ENCODE peak calls at places on chromosome 20, in five cellular contexts. P is SK-N-SH, H is GM12878, Q is K562, M is HepG2. Y is an unnamed sample.

GRCh38 chr20:17854307-17854903 is 114.2 kb downstream of the SNX5 start:
- DNase-seq in P (peak; percentile 72), H (no peak), Q (no peak), M (peak; percentile 82), Y (peak; percentile 50)

GRCh38 chr20:28562510-28562898 is 2695.0 kb upstream of the DEFB115 start:
- DNase-seq in P (no peak), H (no peak), Q (peak; percentile 6), M (no peak), Y (no peak)

GRCh38 chr20:36101201-36101600 is 53.3 kb upstream of the EPB41L1 start:
- DNase-seq in P (no peak), H (no peak), Q (no peak), M (no peak), Y (no peak)

GRCh38 chr20:10846831-10847230 is 173.0 kb upstream of the JAG1 start:
- DNase-seq in P (no peak), H (no peak), Q (no peak), M (no peak), Y (no peak)

GRCh38 chr20:50260480-50261221 is 70.0 kb downstream of the CEBPB start:
- DNase-seq in P (no peak), H (no peak), Q (peak; percentile 33), M (no peak), Y (no peak)

GRCh38 chr20:47872341-47872740 is 87.1 kb upstream of the SULF2 start:
- DNase-seq in P (no peak), H (no peak), Q (no peak), M (no peak), Y (no peak)

GRCh38 chr20:10558635-10559187 is 115.1 kb downstream of the JAG1 start:
- DNase-seq in P (no peak), H (peak; percentile 84), Q (no peak), M (no peak), Y (no peak)

GRCh38 chr20:18156045-18156444 is 18.4 kb downstream of the KAT14 start:
- DNase-seq in P (no peak), H (no peak), Q (no peak), M (no peak), Y (no peak)

GRCh38 chr20:26209171-26209941 is 512.7 kb upstream of the ZNF337 start:
- DNase-seq in P (peak; percentile 14), H (no peak), Q (no peak), M (no peak), Y (no peak)

GRCh38 chr20:1841554-1842140 is 53.6 kb upstream of the SIRPA start:
- DNase-seq in P (no peak), H (no peak), Q (no peak), M (no peak), Y (no peak)

GRCh38 chr20:21089421-21089820 is 16.7 kb downstream of the LINC00237 start:
- DNase-seq in P (no peak), H (no peak), Q (no peak), M (peak; percentile 63), Y (no peak)

GRCh38 chr20:17620371-17621228 is 50.7 kb downstream of the DSTN start:
- DNase-seq in P (peak; percentile 7), H (no peak), Q (no peak), M (no peak), Y (no peak)

GRCh38 chr20:47124235-47124717 is 229.6 kb downstream of the EYA2 start:
- DNase-seq in P (no peak), H (no peak), Q (no peak), M (no peak), Y (no peak)

GRCh38 chr20:44180814-44181213 is 6.2 kb downstream of the JPH2 start:
- DNase-seq in P (no peak), H (no peak), Q (no peak), M (no peak), Y (no peak)

GRCh38 chr20:9363673-9364072 is 150.7 kb upstream of the LAMP5 start:
- DNase-seq in P (no peak), H (no peak), Q (no peak), M (no peak), Y (no peak)
- TF ChIP-seq FOXM1 in P (no peak), H (no peak), Q (no peak), M (no peak), Y (no peak)

DNA sequence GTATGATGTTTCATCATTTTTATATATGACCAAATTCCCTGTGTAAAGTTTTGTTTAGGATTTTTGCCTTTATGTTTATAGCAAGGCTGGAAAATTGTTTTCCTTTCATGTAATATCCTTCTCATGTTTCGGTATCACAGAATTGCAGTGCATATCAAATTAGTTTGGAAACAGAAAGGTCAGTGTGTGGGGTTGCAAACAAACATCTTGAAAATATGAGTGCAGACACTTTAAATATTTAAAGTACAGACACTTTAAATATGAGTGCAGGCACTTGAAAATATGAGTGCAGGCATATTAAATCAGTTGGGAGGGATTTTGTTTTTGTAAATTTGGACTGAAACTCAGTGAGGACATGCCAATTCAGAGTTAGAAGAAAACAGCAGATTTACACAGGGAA is 6.5 kb downstream of the SLPI start:
- DNase-seq in P (no peak), H (no peak), Q (no peak), M (no peak), Y (no peak)
- TF ChIP-seq FOXM1 in P (no peak), H (no peak), Q (no peak), M (no peak), Y (no peak)

GRCh38 chr20:25020345-25020744 is 27.8 kb upstream of the APMAP start:
- DNase-seq in P (no peak), H (no peak), Q (no peak), M (no peak), Y (no peak)

GRCh38 chr20:25018841-25019240 is 26.3 kb upstream of the APMAP start:
- DNase-seq in P (no peak), H (no peak), Q (no peak), M (no peak), Y (no peak)

GRCh38 chr20:25018425-25018824 is 25.9 kb upstream of the APMAP start:
- DNase-seq in P (no peak), H (no peak), Q (no peak), M (no peak), Y (no peak)

GRCh38 chr20:25020901-25021301 is 28.4 kb upstream of the APMAP start:
- DNase-seq in P (no peak), H (no peak), Q (no peak), M (no peak), Y (no peak)

GRCh38 chr20:25019381-25020155 is 27.0 kb upstream of the APMAP start:
- DNase-seq in P (no peak), H (no peak), Q (no peak), M (peak; percentile 44), Y (no peak)
- TF ChIP-seq FOXM1 in P (no peak), H (no peak), Q (no peak), M (no peak), Y (no peak)

GRCh38 chr20:51565741-51566140 is 23.2 kb upstream of the NFATC2 start:
- DNase-seq in P (no peak), H (no peak), Q (no peak), M (no peak), Y (no peak)
- TF ChIP-seq FOXM1 in P (no peak), H (no peak), Q (no peak), M (no peak), Y (no peak)

GRCh38 chr20:45983279-45983743 is 11.3 kb upstream of the ZNF335 start:
- DNase-seq in P (no peak), H (no peak), Q (peak; percentile 29), M (no peak), Y (no peak)

GRCh38 chr20:45991616-45992015 is 17.1 kb upstream of the MMP9 start:
- DNase-seq in P (no peak), H (no peak), Q (no peak), M (no peak), Y (no peak)

GRCh38 chr20:45981261-45981660 is 9.3 kb upstream of the ZNF335 start:
- DNase-seq in P (no peak), H (no peak), Q (no peak), M (no peak), Y (no peak)

GRCh38 chr20:45985573-45985972 is 13.6 kb upstream of the ZNF335 start:
- DNase-seq in P (no peak), H (no peak), Q (no peak), M (peak; percentile 33), Y (no peak)

GRCh38 chr20:45987108-45987780 is 15.2 kb upstream of the ZNF335 start:
- DNase-seq in P (peak; percentile 91), H (no peak), Q (peak; percentile 88), M (peak; percentile 73), Y (peak; percentile 85)
- TF ChIP-seq FOXM1 in P (no peak), H (no peak), Q (no peak), M (no peak), Y (no peak)

DNA sequence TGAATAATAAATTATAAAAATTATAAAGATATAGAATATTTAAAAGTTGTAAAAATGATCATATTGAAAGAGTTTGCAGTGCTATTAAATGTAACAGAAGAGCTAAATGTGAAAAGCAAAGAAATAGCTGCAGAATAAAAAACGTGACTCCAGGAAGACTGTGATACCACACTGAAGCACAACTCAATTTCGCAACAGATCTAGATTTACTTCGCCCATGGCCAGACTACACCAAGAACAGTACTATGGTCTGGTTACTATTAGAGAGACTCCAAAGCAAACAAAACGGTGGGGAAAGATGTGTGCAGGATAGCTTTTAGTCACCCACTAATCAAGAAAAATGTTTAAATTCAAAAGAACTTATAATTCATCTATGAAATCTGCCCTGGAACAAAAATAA is 1.9 kb downstream of the CHD6 start:
- DNase-seq in P (no peak), H (no peak), Q (no peak), M (peak; percentile 62), Y (no peak)
- TF ChIP-seq FOXM1 in P (no peak), H (no peak), Q (no peak), M (no peak), Y (no peak)

DNA sequence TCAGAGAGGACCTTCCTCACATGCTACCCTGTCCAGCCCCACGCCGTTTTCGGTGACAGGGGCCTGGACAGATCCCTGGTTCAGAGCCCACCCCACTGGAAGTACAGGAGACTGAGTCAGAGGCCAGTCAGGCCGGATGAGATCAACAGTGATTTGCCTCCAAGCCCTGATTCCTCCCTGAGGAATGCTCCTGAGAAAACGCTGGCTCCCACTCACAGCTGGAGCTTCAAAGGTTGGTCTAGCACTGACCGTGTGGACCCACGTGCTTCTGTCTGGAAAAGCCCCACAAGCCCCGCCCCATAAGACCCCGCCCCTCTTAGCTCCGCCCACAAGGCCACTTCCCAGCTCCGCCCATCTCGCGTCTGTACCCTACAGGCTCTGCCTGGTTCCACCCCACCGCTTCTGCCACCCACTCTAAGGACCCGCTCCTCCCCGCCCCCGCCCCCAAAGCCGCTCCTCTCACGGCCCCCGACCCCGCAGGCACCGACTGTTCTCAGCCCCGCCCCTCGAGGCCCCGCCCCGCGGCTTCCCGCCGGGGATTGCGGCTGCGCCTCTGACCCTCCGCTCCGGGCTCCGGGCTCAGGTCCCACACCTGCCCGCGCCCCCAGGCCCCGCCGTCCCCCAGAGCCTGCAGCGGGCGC is 64.9 kb upstream of the BHLHE23 start:
- DNase-seq in P (peak; percentile 87), H (no peak), Q (peak; percentile 82), M (no peak), Y (peak; percentile 75)
- TF ChIP-seq FOXM1 in P (no peak), H (no peak), Q (no peak), M (no peak), Y (no peak)

GRCh38 chr20:483791-484644 is 21.7 kb upstream of the TBC1D20 start:
- DNase-seq in P (no peak), H (no peak), Q (no peak), M (no peak), Y (no peak)
- TF ChIP-seq FOXM1 in P (no peak), H (no peak), Q (no peak), M (no peak), Y (no peak)